ENCODE peak calls at places on chromosome 6, in seven cellular contexts. W is NCI-H460, P is MCF 10A, H is anterior cingulate cortex, O is iris pigment epithelial cell, B is fibroblast of lung, I is Caki2. R is an unnamed sample.
A peak's percentile ranks its signal among the peaks of the same experiment; 100 is the strongest.

GRCh38 chr6:146289816-146290588 is 253.6 kb upstream of the RAB32 start:
- DNase-seq in O (peak; percentile 90), W (no peak), H (no peak), B (peak; percentile 77), I (peak; percentile 33), P (peak; percentile 51), R (peak; percentile 11)

GRCh38 chr6:37824170-37824569 is 4.6 kb downstream of the ZFAND3 start:
- DNase-seq in H (no peak), W (no peak), I (no peak), B (no peak), P (no peak), O (no peak), R (no peak)

GRCh38 chr6:41599015-41599835 is 39.0 kb upstream of the MDFI start:
- DNase-seq in I (no peak), B (no peak), W (no peak), H (no peak), O (no peak), P (no peak), R (no peak)

GRCh38 chr6:13668291-13668928 is 43.2 kb downstream of the RANBP9 start:
- DNase-seq in I (peak; percentile 12), B (no peak), H (no peak), O (peak; percentile 18), W (no peak), P (peak; percentile 6), R (no peak)

GRCh38 chr6:89630488-89630887 is 8.1 kb downstream of the LYRM2 start:
- DNase-seq in I (no peak), B (no peak), O (no peak), H (no peak), W (no peak), P (no peak), R (no peak)

GRCh38 chr6:155530219-155530834 is 74.7 kb upstream of the NOX3 start:
- DNase-seq in H (no peak), W (peak; percentile 32), I (peak; percentile 12), P (peak; percentile 56), B (peak; percentile 39), O (peak; percentile 66), R (peak; percentile 34)

GRCh38 chr6:4797590-4797989 is 21.4 kb downstream of the CDYL start:
- DNase-seq in B (peak; percentile 45), O (peak; percentile 52), I (no peak), P (no peak), W (no peak), H (no peak), R (no peak)

GRCh38 chr6:158854214-158855101 is 35.3 kb upstream of the EZR start:
- DNase-seq in H (no peak), O (peak; percentile 84), B (peak; percentile 87), I (peak; percentile 30), W (peak; percentile 19), P (no peak), R (no peak)

GRCh38 chr6:105317607-105318533 is 85.0 kb downstream of the PREP start:
- DNase-seq in O (no peak), B (no peak), I (no peak), P (peak; percentile 44), W (no peak), H (no peak), R (no peak)

GRCh38 chr6:16128759-16129622 is at the start of gene MYLIP:
- DNase-seq in H (peak; percentile 98), W (peak; percentile 93), I (peak; percentile 95), B (peak; percentile 86), P (peak; percentile 90), O (peak; percentile 88), R (peak; percentile 56)

GRCh38 chr6:168201383-168201782 is 118.2 kb downstream of the DACT2 start:
- DNase-seq in P (peak; percentile 13), I (no peak), O (no peak), B (no peak), H (no peak), W (no peak), R (no peak)

GRCh38 chr6:87333591-87334181 is 4.6 kb upstream of the GJB7 start:
- DNase-seq in P (peak; percentile 53), B (peak; percentile 37), O (peak; percentile 18), W (no peak), H (no peak), I (no peak), R (no peak)

GRCh38 chr6:14969126-14969525 is 276.7 kb upstream of the JARID2 start:
- DNase-seq in O (no peak), B (no peak), I (no peak), H (no peak), W (no peak), P (no peak), R (no peak)

GRCh38 chr6:142822882-142823578 is 121.9 kb downstream of the HIVEP2 start:
- DNase-seq in O (peak; percentile 32), P (peak; percentile 49), B (no peak), H (no peak), W (no peak), I (no peak), R (no peak)

GRCh38 chr6:43838276-43839036 is 68.4 kb downstream of the VEGFA start:
- DNase-seq in W (peak; percentile 30), I (peak; percentile 43), O (peak; percentile 88), P (peak; percentile 34), H (no peak), B (peak; percentile 77), R (peak; percentile 34)

GRCh38 chr6:157648561-157648960 is 174.5 kb upstream of the SNX9 start:
- DNase-seq in I (no peak), O (peak; percentile 17), H (no peak), B (peak; percentile 42), P (peak; percentile 51), W (no peak), R (peak; percentile 23)

GRCh38 chr6:121187833-121188200 is 146.5 kb downstream of the TBC1D32 start:
- DNase-seq in P (no peak), I (no peak), W (no peak), O (no peak), B (no peak), H (no peak), R (no peak)

GRCh38 chr6:81241126-81241525 is 511.4 kb downstream of the TENT5A start:
- DNase-seq in P (no peak), H (no peak), W (no peak), I (no peak), B (peak; percentile 55), O (no peak), R (no peak)

GRCh38 chr6:2108700-2109306 is 136.6 kb downstream of the GMDS start:
- DNase-seq in I (no peak), H (no peak), O (peak; percentile 45), B (no peak), P (no peak), W (no peak), R (no peak)

GRCh38 chr6:153231048-153231635 is 100.1 kb upstream of the RGS17 start:
- DNase-seq in I (no peak), B (peak; percentile 30), P (peak; percentile 74), W (peak; percentile 28), O (peak; percentile 57), H (peak; percentile 14), R (peak; percentile 44)

R was measured in kidney glomerular epithelial cell.